ENCODE peak calls at places on chromosomes 16 and 17, in seven cellular contexts. D is AG09319, W is ovary, J is glutamatergic neuron, S is PC-9, C is HFFc6, Z is cardiac fibroblast. X is an unnamed sample.

GRCh38 chr16:4814542-4815173 is 12.2 kb upstream of the ROGDI start:
- DNase-seq in D (no peak), Z (peak), S (no peak), C (no peak), J (no peak), W (no peak), X (no peak)

GRCh38 chr16:4314532-4315184 is 1.2 kb upstream of the GLIS2 start:
- DNase-seq in C (peak), Z (peak), W (peak), J (no peak), S (no peak), D (no peak), X (no peak)

GRCh38 chr16:14362774-14363371 is 267.2 kb downstream of the PARN start:
- DNase-seq in W (no peak), S (peak), D (no peak), C (peak), J (no peak), Z (no peak), X (peak)

GRCh38 chr16:26729917-26730541 is 336.7 kb upstream of the C16orf82 start:
- DNase-seq in C (no peak), S (no peak), J (no peak), W (no peak), D (no peak), Z (no peak), X (no peak)

GRCh38 chr17:63337579-63337978 is 108.5 kb downstream of the CYB561 start:
- DNase-seq in S (no peak), D (no peak), J (no peak), Z (no peak), C (no peak), W (no peak), X (no peak)

GRCh38 chr17:48579738-48580543 is 1.8 kb upstream of the HOXB4 start:
- DNase-seq in D (no peak), J (no peak), S (no peak), C (no peak), W (no peak), Z (no peak), X (no peak)

GRCh38 chr17:15377200-15377599 is 35.8 kb upstream of the TEKT3 start:
- DNase-seq in J (no peak), Z (peak), W (no peak), D (no peak), S (no peak), C (peak), X (peak)

GRCh38 chr17:35795007-35795870 is at the start of gene MMP28:
- DNase-seq in W (no peak), Z (no peak), D (no peak), J (peak), S (no peak), C (no peak), X (no peak)

GRCh38 chr17:12571606-12572005 is 94.1 kb upstream of the MYOCD start:
- DNase-seq in Z (no peak), C (no peak), W (no peak), J (no peak), S (no peak), D (no peak), X (no peak)

GRCh38 chr16:70723740-70724145 is 37.9 kb upstream of the MTSS2 start:
- DNase-seq in J (no peak), S (no peak), C (no peak), Z (no peak), D (no peak), W (no peak), X (no peak)

GRCh38 chr16:85969591-85969990 is 70.6 kb downstream of the IRF8 start:
- DNase-seq in C (no peak), J (no peak), D (no peak), Z (no peak), S (no peak), W (no peak), X (no peak)

GRCh38 chr17:45353047-45353446 is 36.2 kb upstream of the MAP3K14 start:
- DNase-seq in J (no peak), Z (no peak), D (no peak), W (no peak), C (no peak), S (no peak), X (no peak)

GRCh38 chr17:49555495-49556018 is 20.1 kb upstream of the NXPH3 start:
- DNase-seq in D (no peak), C (no peak), J (no peak), W (no peak), S (no peak), Z (no peak), X (no peak)

GRCh38 chr16:9090101-9090959 is 1.1 kb upstream of the HAPSTR1 start:
- DNase-seq in D (no peak), S (no peak), J (peak), C (no peak), Z (no peak), W (peak), X (no peak)

GRCh38 chr16:67269766-67270165 is 9.6 kb upstream of the PLEKHG4 start:
- DNase-seq in S (no peak), J (no peak), D (no peak), Z (peak), C (no peak), W (no peak), X (no peak)

GRCh38 chr17:72373910-72374741 is 253.3 kb downstream of the SOX9 start:
- DNase-seq in C (no peak), J (no peak), S (no peak), W (no peak), Z (peak), D (no peak), X (no peak)

GRCh38 chr17:67746704-67747571 is 29.2 kb downstream of the NOL11 start:
- DNase-seq in C (no peak), Z (no peak), S (no peak), D (no peak), W (no peak), J (no peak), X (no peak)

GRCh38 chr16:27421961-27422740 is 20.2 kb downstream of the IL21R start:
- DNase-seq in J (no peak), D (no peak), W (no peak), C (peak), S (no peak), Z (no peak), X (no peak)

GRCh38 chr17:31558748-31559646 is 167.5 kb downstream of the RAB11FIP4 start:
- DNase-seq in C (peak), W (peak), D (no peak), J (peak), Z (peak), S (peak), X (no peak)

GRCh38 chr17:47957591-47958490 is at the start of gene PRR15L:
- DNase-seq in S (peak), D (no peak), J (no peak), C (no peak), Z (no peak), W (no peak), X (no peak)

GRCh38 chr17:48335858-48336500 is 94.0 kb downstream of the SKAP1 start:
- DNase-seq in W (no peak), Z (peak), J (no peak), D (peak), C (peak), S (peak), X (peak)

GRCh38 chr16:87851601-87852000 is 17.7 kb downstream of the SLC7A5 start:
- DNase-seq in D (no peak), S (no peak), W (no peak), Z (no peak), J (no peak), C (no peak), X (no peak)

GRCh38 chr16:14015948-14016347 is 55.2 kb upstream of the MRTFB start:
- DNase-seq in D (peak), J (no peak), C (peak), S (peak), Z (peak), W (no peak), X (peak)

GRCh38 chr16:47236716-47237115 is 93.0 kb upstream of the NETO2 start:
- DNase-seq in J (no peak), W (no peak), Z (no peak), C (no peak), S (no peak), D (no peak), X (no peak)

GRCh38 chr17:37698856-37699255 is 46.0 kb downstream of the HNF1B start:
- DNase-seq in C (no peak), W (no peak), J (no peak), D (no peak), Z (no peak), S (no peak), X (no peak)

GRCh38 chr16:53089434-53090270 is 34.9 kb downstream of the CHD9 start:
- DNase-seq in J (no peak), S (no peak), C (no peak), Z (peak), D (no peak), W (no peak), X (no peak)

GRCh38 chr17:73510981-73511442 is 133.2 kb downstream of the SDK2 start:
- DNase-seq in D (no peak), J (no peak), S (no peak), C (no peak), Z (no peak), W (no peak), X (no peak)

GRCh38 chr17:77316191-77316641 is 175.4 kb downstream of the SEC14L1 start:
- DNase-seq in J (peak), Z (peak), S (no peak), W (peak), C (no peak), D (no peak), X (no peak)

GRCh38 chr16:72008424-72009216 is at the start of gene DHODH:
- DNase-seq in C (peak), D (peak), J (peak), Z (peak), S (peak), W (peak), X (peak)
- TF ChIP-seq CTCF in C (no peak), D (no peak), J (no peak), Z (peak), S (no peak), W (no peak), X (no peak)

DNA sequence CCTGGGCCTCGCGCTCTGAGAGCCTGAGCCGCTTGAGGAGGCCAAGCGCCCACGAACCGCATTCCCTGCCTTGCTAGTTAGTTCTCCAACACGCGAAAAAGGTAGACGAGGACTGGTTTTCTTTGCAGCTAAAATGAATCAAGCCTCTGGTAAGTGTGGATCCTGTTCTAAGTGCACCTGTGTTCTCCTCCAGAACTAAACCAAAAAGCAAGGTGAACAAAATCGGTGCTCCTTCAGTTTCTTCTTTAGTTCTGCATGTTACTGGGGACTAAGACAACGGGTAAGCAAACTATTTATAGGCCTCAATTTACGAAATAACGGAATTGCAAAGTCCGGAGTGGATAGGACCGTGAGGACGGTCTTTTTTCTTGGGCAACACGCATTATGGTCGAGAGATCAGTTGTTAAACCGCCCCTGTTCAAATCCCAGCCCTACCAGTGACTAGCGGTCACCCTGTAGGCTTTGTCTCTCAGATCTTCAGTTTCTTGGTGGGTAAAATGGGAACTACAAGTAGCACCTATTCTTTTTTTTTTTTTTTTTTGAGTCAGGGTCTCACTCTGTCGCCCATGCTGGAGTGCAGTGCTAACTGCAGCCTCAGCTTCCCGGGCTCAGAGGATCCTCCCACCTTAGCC is 993 bp upstream of the ANKRD11 start:
- DNase-seq in Z (no peak), W (no peak), J (no peak), D (no peak), C (no peak), S (peak), X (no peak)
- TF ChIP-seq CTCF in Z (peak), W (no peak), J (peak), D (no peak), C (peak), S (peak), X (peak)

GRCh38 chr17:43906951-43907424 is 348 bp downstream of the MPP2 start:
- DNase-seq in C (no peak), W (peak), J (no peak), D (no peak), Z (no peak), S (no peak), X (no peak)

GRCh38 chr17:43908111-43908721 is 880 bp upstream of the MPP2 start:
- DNase-seq in S (no peak), D (no peak), W (peak), J (peak), Z (peak), C (peak), X (peak)

GRCh38 chr17:43905400-43905984 is 1.8 kb downstream of the MPP2 start:
- DNase-seq in Z (no peak), W (no peak), J (no peak), C (no peak), D (no peak), S (no peak), X (no peak)

GRCh38 chr17:43905985-43906852 is 1.1 kb downstream of the MPP2 start:
- DNase-seq in C (no peak), D (no peak), J (peak), W (peak), S (no peak), Z (peak), X (no peak)

DNA sequence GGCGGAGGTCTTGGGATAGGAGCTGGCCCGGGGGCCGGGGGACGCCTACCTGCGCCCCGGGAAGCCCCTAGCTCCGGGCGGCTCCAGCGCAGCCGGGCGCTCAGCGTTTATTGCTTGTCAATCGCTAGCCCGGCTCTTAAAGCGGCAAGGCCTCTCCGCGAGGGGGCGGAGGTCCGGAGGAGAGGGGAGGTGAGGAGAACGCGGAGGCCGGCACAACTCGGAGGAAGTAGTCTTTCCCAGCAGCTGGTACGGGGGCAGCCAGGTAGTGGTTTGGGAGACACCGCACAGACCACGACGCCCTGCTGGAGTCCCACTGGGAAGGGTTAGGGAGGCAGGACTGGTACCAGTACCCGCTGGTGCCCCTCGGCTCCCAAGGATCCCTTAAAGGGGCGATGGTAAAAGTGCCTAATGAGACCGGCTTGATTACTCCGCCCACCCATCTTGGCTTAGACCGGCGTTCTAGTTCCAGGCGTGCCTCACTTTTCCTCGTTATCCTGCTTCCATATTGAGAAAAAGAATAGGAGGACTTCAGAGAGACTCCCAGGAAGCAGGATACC is at the start of gene MPP2:
- DNase-seq in Z (peak), D (no peak), W (peak), C (peak), S (no peak), J (peak), X (no peak)
- TF ChIP-seq CTCF in Z (peak), D (peak), W (peak), C (peak), S (no peak), J (peak), X (peak)

DNA sequence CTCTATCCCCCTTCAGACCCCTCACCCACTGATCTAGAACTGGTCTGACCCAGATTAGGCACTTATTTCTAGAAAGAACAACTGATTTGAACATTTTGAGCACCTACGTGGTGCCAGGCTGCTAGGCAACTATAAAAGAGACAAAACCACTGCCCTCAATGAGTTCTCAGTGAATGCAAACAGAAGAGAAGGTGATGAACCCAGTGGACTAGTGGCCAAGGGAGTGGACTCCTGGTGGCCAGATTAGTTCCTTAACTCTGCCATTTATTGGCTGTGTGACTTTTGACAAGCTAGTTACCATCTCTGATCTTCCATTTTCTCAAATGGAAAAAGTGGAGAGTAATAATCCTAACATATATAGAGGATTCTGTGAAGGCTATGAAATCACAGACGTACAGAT is 259.1 kb upstream of the SALL1 start:
- DNase-seq in D (no peak), W (no peak), J (no peak), S (no peak), Z (no peak), C (no peak), X (no peak)
- TF ChIP-seq CTCF in D (no peak), W (no peak), J (no peak), S (no peak), Z (no peak), C (peak), X (no peak)

DNA sequence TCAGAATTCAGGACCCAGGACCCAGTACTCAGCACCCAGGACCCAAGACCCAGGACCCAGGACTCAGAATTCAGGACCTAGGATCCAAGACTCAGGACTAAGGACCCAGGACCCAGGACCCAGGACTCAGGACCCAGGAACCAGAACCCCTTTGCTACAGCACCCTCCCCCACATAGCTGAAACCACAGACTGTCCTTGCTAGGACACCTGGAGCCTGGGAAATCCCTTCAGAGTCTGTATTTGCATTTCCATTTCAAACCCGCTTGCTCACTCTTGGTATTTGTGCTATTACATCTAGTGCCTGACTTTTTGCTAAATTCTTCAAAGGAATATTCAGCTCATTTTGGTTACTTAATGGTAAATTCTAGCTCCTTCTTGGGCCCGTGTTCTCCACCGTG is 275.8 kb upstream of the MAF start:
- DNase-seq in S (no peak), D (no peak), W (no peak), C (no peak), Z (no peak), J (no peak), X (no peak)
- TF ChIP-seq CTCF in S (no peak), D (no peak), W (no peak), C (no peak), Z (no peak), J (no peak), X (no peak)

GRCh38 chr16:80341242-80341641 is 199.6 kb upstream of the DYNLRB2 start:
- DNase-seq in J (no peak), W (no peak), C (no peak), Z (no peak), S (no peak), D (no peak), X (no peak)

GRCh38 chr16:80337786-80338185 is 203.0 kb upstream of the DYNLRB2 start:
- DNase-seq in Z (no peak), W (no peak), S (no peak), J (no peak), D (no peak), C (no peak), X (no peak)
- TF ChIP-seq CTCF in Z (no peak), W (no peak), S (no peak), J (no peak), D (no peak), C (no peak), X (no peak)

DNA sequence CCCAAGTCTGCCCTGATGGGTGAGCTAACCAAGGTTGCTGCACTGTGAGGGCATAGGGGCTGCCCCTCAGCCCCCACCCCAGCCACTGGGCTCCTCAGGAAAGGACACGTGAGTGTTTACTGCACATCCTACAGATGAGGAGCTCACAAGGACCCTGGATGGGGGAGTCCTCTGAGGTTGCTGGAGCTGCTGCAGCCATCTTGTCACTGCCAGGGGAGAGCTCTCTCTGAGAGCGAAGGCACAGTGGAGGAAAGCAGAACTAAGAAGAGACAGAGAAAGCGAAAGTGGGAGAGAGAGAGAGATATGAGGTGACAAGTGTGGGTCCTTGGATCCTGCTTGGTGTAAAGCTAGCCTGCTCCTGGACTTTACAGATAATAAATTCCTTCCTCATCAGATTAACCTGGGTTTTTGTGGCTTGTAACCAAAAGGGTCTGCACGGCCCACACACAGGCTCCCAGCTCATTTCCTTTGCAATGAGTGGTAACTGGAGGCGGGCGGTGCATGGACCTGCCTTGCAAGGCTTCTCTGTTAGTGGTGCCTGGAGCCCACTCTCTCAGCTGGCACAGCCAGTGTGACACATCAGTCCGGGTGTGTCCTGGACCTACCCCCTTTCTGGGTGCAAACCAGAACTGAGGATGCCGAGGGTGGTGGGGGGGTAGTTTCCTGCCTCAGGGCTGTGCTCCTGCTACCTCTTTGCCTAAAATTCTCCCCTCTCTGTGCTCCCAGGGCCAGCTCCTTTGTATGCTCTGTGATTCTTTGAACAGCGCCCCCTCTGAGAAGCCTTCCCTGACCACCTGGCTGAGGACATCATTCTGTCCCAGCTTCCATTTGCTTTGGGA is 14.2 kb downstream of the SNX20 start:
- DNase-seq in D (no peak), W (no peak), J (no peak), C (no peak), Z (no peak), S (no peak), X (no peak)
- TF ChIP-seq CTCF in D (no peak), W (no peak), J (no peak), C (no peak), Z (no peak), S (no peak), X (no peak)

X was measured in BJ.